ENCODE peak calls at places on chromosomes 11 and 22, in four cellular contexts. O, A, P and Z are unnamed samples.

GRCh38 chr22:40583058-40583741 is 53.3 kb downstream of the MRTFA start:
- DNase-seq in O (no peak), A (peak), P (no peak), Z (no peak)

GRCh38 chr11:107196732-107197131 is 178.5 kb upstream of the GUCY1A2 start:
- DNase-seq in O (no peak), P (no peak), A (no peak), Z (no peak)

GRCh38 chr11:76102772-76103171 is 103.5 kb downstream of the WNT11 start:
- DNase-seq in O (no peak), A (no peak), P (no peak), Z (no peak)

GRCh38 chr22:33605686-33606085 is 314.6 kb downstream of the LARGE1 start:
- DNase-seq in A (no peak), O (no peak), P (no peak), Z (no peak)

GRCh38 chr11:119338318-119338890 is 2.3 kb downstream of the C1QTNF5 start:
- DNase-seq in P (peak), O (no peak), A (peak), Z (peak)

GRCh38 chr11:65917434-65918210 is 1.2 kb downstream of the C11orf68 start:
- DNase-seq in A (no peak), P (no peak), O (no peak), Z (no peak)

GRCh38 chr11:132137981-132138313 is 767.5 kb downstream of the NTM start:
- DNase-seq in P (no peak), A (no peak), O (no peak), Z (no peak)

GRCh38 chr22:46052801-46053562 is 76.0 kb upstream of the WNT7B start:
- DNase-seq in P (no peak), O (no peak), A (no peak), Z (no peak)

GRCh38 chr11:46475926-46476545 is 84.5 kb upstream of the CHRM4 start:
- DNase-seq in A (no peak), O (peak), P (no peak), Z (no peak)

GRCh38 chr11:130644187-130644586 is 195.7 kb downstream of the ADAMTS15 start:
- DNase-seq in O (no peak), A (no peak), P (no peak), Z (no peak)
- TF ChIP-seq SPI1 in O (no peak), A (no peak), P (no peak), Z (no peak)

DNA sequence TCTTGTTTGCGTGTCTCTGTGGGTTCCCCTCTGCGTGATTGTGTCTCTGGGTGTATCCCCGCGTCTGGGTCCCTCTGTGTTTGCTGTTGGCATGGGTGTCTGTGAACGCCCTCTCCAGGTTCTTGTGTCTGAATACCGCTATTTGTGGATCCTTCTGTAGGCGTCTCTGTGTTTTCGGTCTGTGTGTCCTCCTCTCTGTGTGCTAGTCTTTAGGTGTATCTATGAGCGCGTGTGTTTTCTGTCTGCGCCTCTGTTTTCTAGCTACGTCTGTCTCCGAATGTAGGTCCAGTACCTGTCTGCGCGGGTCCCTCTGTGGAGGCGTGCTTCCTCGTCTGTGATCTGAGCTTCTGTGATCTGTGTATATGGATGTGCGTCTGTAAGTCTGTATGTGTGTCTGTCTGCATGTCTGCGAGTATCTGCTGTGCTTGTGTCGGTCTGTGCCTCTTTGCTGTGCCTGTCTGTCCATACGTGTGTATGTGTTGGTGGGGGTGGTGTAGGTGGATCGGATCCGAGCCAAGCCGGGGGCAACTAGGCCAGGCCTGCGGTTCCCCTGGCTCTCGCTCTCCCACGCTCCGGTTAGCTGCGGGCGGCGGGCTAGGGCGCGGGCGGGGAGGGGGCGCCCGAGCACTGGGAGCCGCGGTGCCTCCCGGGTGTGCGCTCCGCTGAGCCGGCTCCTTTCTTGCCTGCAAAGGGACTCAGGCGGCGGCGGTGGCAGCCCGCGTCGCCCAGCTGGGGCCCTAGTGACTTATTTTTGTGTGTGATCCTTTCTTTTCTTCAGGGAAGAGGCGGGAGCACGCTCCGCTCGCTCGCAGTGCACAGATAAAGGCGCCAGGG is 105.3 kb upstream of the E2F8 start:
- DNase-seq in A (peak), P (peak), O (no peak), Z (no peak)
- TF ChIP-seq SPI1 in A (no peak), P (no peak), O (no peak), Z (no peak)

GRCh38 chr11:89293966-89294679 is 116.4 kb downstream of the TYR start:
- DNase-seq in P (no peak), O (no peak), A (no peak), Z (no peak)
- TF ChIP-seq SPI1 in P (no peak), O (no peak), A (no peak), Z (no peak)

GRCh38 chr11:70842256-70842655 is 410.1 kb downstream of the SHANK2 start:
- DNase-seq in P (no peak), A (no peak), O (no peak), Z (no peak)
- TF ChIP-seq SPI1 in P (no peak), A (no peak), O (no peak), Z (no peak)

DNA sequence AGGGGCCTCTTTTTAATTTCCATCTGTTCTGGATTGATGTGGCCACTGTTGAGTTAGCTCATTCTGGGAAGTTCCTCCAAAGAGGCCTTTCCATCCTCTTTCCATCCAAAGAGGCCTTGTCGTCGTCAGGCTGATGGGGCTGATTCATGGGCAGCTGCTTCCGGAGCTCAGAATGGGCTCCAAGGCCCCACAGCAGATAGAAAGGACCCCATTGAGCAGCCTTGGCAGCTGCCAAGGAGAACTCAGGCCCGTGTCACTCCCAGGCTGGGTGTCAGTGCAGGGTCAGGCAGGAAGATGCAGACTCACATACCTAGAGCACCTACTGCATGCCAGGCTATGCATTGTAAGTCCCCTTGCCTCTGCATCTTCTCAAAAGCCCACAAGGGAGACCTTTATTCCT is 524.1 kb downstream of the MIAT start:
- DNase-seq in A (no peak), O (no peak), P (no peak), Z (no peak)
- TF ChIP-seq SPI1 in A (no peak), O (no peak), P (no peak), Z (no peak)

GRCh38 chr11:6438979-6439571 is 1.7 kb downstream of the HPX start:
- DNase-seq in O (no peak), P (peak), A (no peak), Z (peak)
- TF ChIP-seq SPI1 in O (no peak), P (no peak), A (no peak), Z (peak)

DNA sequence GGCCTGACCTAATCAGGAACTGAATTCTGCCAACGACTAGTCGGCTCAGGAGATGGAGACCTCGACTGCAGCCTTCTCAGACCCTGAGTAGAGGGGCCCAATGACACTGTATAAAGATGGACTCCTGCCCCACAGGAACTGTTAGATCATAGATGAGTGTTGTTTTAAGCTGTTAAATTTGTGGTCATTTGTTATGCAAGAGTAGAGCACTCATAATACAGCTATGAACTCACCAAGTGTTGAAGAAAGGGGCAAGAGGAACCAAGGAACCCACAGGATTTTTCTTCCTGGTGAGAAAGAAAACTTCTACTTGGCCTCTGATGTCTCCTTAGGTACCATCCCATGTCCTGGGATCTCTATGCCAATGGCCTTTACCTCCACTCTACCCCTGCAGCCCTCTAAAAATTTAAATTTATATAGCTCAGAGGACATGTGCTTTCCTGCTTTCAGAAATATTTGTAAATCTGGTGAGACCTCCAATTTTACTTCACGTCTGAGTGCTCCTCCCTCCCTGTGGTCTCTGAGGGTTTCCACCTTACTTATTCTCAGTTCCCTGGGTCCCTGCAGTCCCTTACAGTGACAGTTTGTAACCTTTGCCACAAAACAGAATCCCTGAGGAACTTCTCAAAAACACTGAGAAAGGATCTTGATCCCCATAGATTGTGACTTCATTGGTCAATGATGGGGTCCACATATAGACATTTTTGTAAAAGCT is 256.3 kb upstream of the ARHGAP20 start:
- DNase-seq in A (no peak), P (no peak), O (no peak), Z (peak)
- TF ChIP-seq SPI1 in A (peak), P (no peak), O (peak), Z (no peak)